ENCODE peak calls at places on chromosomes 16 and 17, in four cellular contexts. One of them, this sample, is unnamed.

GRCh38 chr16:83402969-83403368 is 404.8 kb upstream of the HSBP1 start:
- DNase-seq in heart left ventricle: no peak
- DNase-seq in fibroblast of the conjunctiva: no peak
- DNase-seq in cardiac muscle cell: peak
- DNase-seq in this sample: no peak

GRCh38 chr17:44906010-44906646 is 6.9 kb upstream of the EFTUD2 start:
- DNase-seq in heart left ventricle: no peak
- DNase-seq in fibroblast of the conjunctiva: peak
- DNase-seq in cardiac muscle cell: peak
- DNase-seq in this sample: no peak

GRCh38 chr17:68759343-68760140 is 158.4 kb upstream of the FAM20A start:
- DNase-seq in heart left ventricle: peak
- DNase-seq in fibroblast of the conjunctiva: peak
- DNase-seq in cardiac muscle cell: peak
- DNase-seq in this sample: peak

GRCh38 chr16:68364601-68364998 is 53.8 kb downstream of the PRMT7 start:
- DNase-seq in heart left ventricle: no peak
- DNase-seq in fibroblast of the conjunctiva: no peak
- DNase-seq in cardiac muscle cell: peak
- DNase-seq in this sample: no peak

GRCh38 chr17:72665841-72666518 is 426.5 kb downstream of the SLC39A11 start:
- DNase-seq in heart left ventricle: no peak
- DNase-seq in fibroblast of the conjunctiva: peak
- DNase-seq in cardiac muscle cell: no peak
- DNase-seq in this sample: no peak

GRCh38 chr16:84228321-84228838 is 11.4 kb downstream of the KCNG4 start:
- DNase-seq in heart left ventricle: peak
- DNase-seq in fibroblast of the conjunctiva: peak
- DNase-seq in cardiac muscle cell: peak
- DNase-seq in this sample: peak

GRCh38 chr16:51166116-51166515 is 15.0 kb upstream of the SALL1 start:
- DNase-seq in heart left ventricle: no peak
- DNase-seq in fibroblast of the conjunctiva: no peak
- DNase-seq in cardiac muscle cell: no peak
- DNase-seq in this sample: no peak

GRCh38 chr17:45425125-45425983 is 7.3 kb downstream of the ARHGAP27 start:
- DNase-seq in heart left ventricle: peak
- DNase-seq in fibroblast of the conjunctiva: peak
- DNase-seq in cardiac muscle cell: peak
- DNase-seq in this sample: peak

GRCh38 chr16:29745126-29745852 is 501 bp downstream of the C16orf54 start:
- DNase-seq in heart left ventricle: no peak
- DNase-seq in fibroblast of the conjunctiva: no peak
- DNase-seq in cardiac muscle cell: no peak
- DNase-seq in this sample: no peak

GRCh38 chr16:89581045-89581695 is 5.6 kb downstream of the CPNE7 start:
- DNase-seq in heart left ventricle: no peak
- DNase-seq in fibroblast of the conjunctiva: peak
- DNase-seq in cardiac muscle cell: peak
- DNase-seq in this sample: no peak

GRCh38 chr17:60959011-60959410 is 281.4 kb downstream of the BCAS3 start:
- DNase-seq in heart left ventricle: no peak
- DNase-seq in fibroblast of the conjunctiva: no peak
- DNase-seq in cardiac muscle cell: peak
- DNase-seq in this sample: no peak

GRCh38 chr17:78418627-78419026 is 40.2 kb downstream of the PGS1 start:
- DNase-seq in heart left ventricle: no peak
- DNase-seq in fibroblast of the conjunctiva: no peak
- DNase-seq in cardiac muscle cell: no peak
- DNase-seq in this sample: no peak

GRCh38 chr17:21532763-21533385 is 156.7 kb downstream of the KCNJ12 start:
- DNase-seq in heart left ventricle: no peak
- DNase-seq in fibroblast of the conjunctiva: no peak
- DNase-seq in cardiac muscle cell: no peak
- DNase-seq in this sample: no peak

GRCh38 chr17:40121191-40121885 is 433 bp upstream of the MSL1 start:
- DNase-seq in heart left ventricle: peak
- DNase-seq in fibroblast of the conjunctiva: no peak
- DNase-seq in cardiac muscle cell: peak
- DNase-seq in this sample: peak

GRCh38 chr17:19904924-19905323 is 37.2 kb upstream of the ULK2 start:
- DNase-seq in heart left ventricle: peak
- DNase-seq in fibroblast of the conjunctiva: no peak
- DNase-seq in cardiac muscle cell: no peak
- DNase-seq in this sample: no peak

GRCh38 chr16:58882292-58882691 is 148.2 kb upstream of the GOT2 start:
- DNase-seq in heart left ventricle: no peak
- DNase-seq in fibroblast of the conjunctiva: no peak
- DNase-seq in cardiac muscle cell: no peak
- DNase-seq in this sample: no peak

GRCh38 chr16:70662991-70663523 is 16.7 kb downstream of the IL34 start:
- DNase-seq in heart left ventricle: no peak
- DNase-seq in fibroblast of the conjunctiva: no peak
- DNase-seq in cardiac muscle cell: no peak
- DNase-seq in this sample: no peak

GRCh38 chr17:83173180-83173996 is 94.0 kb downstream of the METRNL start:
- DNase-seq in heart left ventricle: no peak
- DNase-seq in fibroblast of the conjunctiva: no peak
- DNase-seq in cardiac muscle cell: no peak
- DNase-seq in this sample: no peak

GRCh38 chr16:16147316-16147999 is 75.8 kb downstream of the ABCC6 start:
- DNase-seq in heart left ventricle: no peak
- DNase-seq in fibroblast of the conjunctiva: no peak
- DNase-seq in cardiac muscle cell: no peak
- DNase-seq in this sample: peak

GRCh38 chr16:68833251-68833650 is 10.1 kb upstream of the TANGO6 start:
- DNase-seq in heart left ventricle: no peak
- DNase-seq in fibroblast of the conjunctiva: no peak
- DNase-seq in cardiac muscle cell: no peak
- DNase-seq in this sample: no peak

GRCh38 chr16:61872778-61873119 is 163.5 kb downstream of the CDH8 start:
- DNase-seq in heart left ventricle: no peak
- DNase-seq in fibroblast of the conjunctiva: no peak
- DNase-seq in cardiac muscle cell: no peak
- DNase-seq in this sample: no peak

GRCh38 chr16:77788196-77789084 is at the start of gene VAT1L:
- DNase-seq in heart left ventricle: peak
- DNase-seq in fibroblast of the conjunctiva: no peak
- DNase-seq in cardiac muscle cell: peak
- DNase-seq in this sample: peak

GRCh38 chr16:89133457-89134127 is 38.0 kb upstream of the CDH15 start:
- DNase-seq in heart left ventricle: no peak
- DNase-seq in fibroblast of the conjunctiva: no peak
- DNase-seq in cardiac muscle cell: no peak
- DNase-seq in this sample: no peak

GRCh38 chr17:33142703-33143299 is 150.3 kb downstream of the ASIC2 start:
- DNase-seq in heart left ventricle: no peak
- DNase-seq in fibroblast of the conjunctiva: no peak
- DNase-seq in cardiac muscle cell: peak
- DNase-seq in this sample: peak

GRCh38 chr16:2752850-2753522 is 548 bp downstream of the SRRM2 start:
- DNase-seq in heart left ventricle: peak
- DNase-seq in fibroblast of the conjunctiva: peak
- DNase-seq in cardiac muscle cell: peak
- DNase-seq in this sample: peak

GRCh38 chr17:49748223-49748622 is 15.7 kb downstream of the FAM117A start:
- DNase-seq in heart left ventricle: no peak
- DNase-seq in fibroblast of the conjunctiva: no peak
- DNase-seq in cardiac muscle cell: no peak
- DNase-seq in this sample: no peak

This sample was measured in thyroid gland.